ENCODE peak calls at places on chromosomes 12 and 14, in four cellular contexts. Q is tibial artery; U is effector CD4-positive, alpha-beta T cell; W is HT1080. N is an unnamed sample.

GRCh38 chr14:94455928-94456327 is 3.3 kb upstream of the SERPINA11 start:
- DNase-seq in U (no peak), W (no peak), Q (no peak), N (no peak)

GRCh38 chr14:103124501-103125001 is 1.3 kb downstream of the TNFAIP2 start:
- DNase-seq in Q (no peak), U (no peak), W (no peak), N (no peak)

GRCh38 chr12:8837291-8837690 is 14.9 kb downstream of the A2ML1 start:
- DNase-seq in Q (no peak), W (no peak), U (no peak), N (no peak)

GRCh38 chr12:111904438-111904837 is 62.4 kb downstream of the MAPKAPK5 start:
- DNase-seq in W (no peak), Q (no peak), U (no peak), N (no peak)

GRCh38 chr12:115817399-115817798 is 460.1 kb downstream of the MED13L start:
- DNase-seq in W (no peak), Q (no peak), U (no peak), N (no peak)

GRCh38 chr14:93056840-93057585 is 58.7 kb downstream of the ITPK1 start:
- DNase-seq in W (no peak), U (no peak), Q (no peak), N (no peak)

GRCh38 chr14:68674538-68675232 is 118.2 kb downstream of the ZFP36L1 start:
- DNase-seq in U (no peak), Q (peak), W (no peak), N (no peak)

GRCh38 chr14:24368562-24369252 is 723 bp downstream of the NFATC4 start:
- DNase-seq in Q (peak), W (no peak), U (no peak), N (peak)

GRCh38 chr12:132719141-132719953 is 8.7 kb downstream of the PGAM5 start:
- DNase-seq in U (no peak), W (peak), Q (no peak), N (no peak)

GRCh38 chr12:51351913-51352532 is 5.5 kb upstream of the CELA1 start:
- DNase-seq in W (peak), U (peak), Q (no peak), N (peak)

GRCh38 chr12:58487280-58488141 is 432.8 kb downstream of the LRIG3 start:
- DNase-seq in U (no peak), Q (no peak), W (peak), N (no peak)

GRCh38 chr14:72636094-72636493 is 257.8 kb downstream of the DPF3 start:
- DNase-seq in U (no peak), Q (no peak), W (no peak), N (no peak)

GRCh38 chr12:124369055-124369900 is 74.4 kb downstream of the RFLNA start:
- DNase-seq in Q (peak), W (peak), U (no peak), N (peak)